ENCODE peak calls at places on chromosome 14, in eight cellular contexts. M is AG09319; G is stimulated activated CD4-positive, alpha-beta T cell treated with anti-CD3 and anti-CD28 coated beads, TNF-alpha, amount 100 ng/mL, for 24 hours; L is activated T-helper 1 cell treated with Interleukin-2 at 50 U/mL for 16 hours; B is adrenal gland; K is lower leg skin; Y is WTC11; I is prostate gland. R is an unnamed sample.

GRCh38 chr14:69685716-69686115 is 74.3 kb downstream of the SUSD6 start:
- DNase-seq in M (no peak), G (no peak), L (no peak), B (peak), K (peak), Y (no peak), I (peak), R (peak)

GRCh38 chr14:22846811-22847307 is 10.5 kb downstream of the MMP14 start:
- DNase-seq in M (no peak), G (no peak), L (no peak), B (no peak), K (peak), Y (no peak), I (no peak), R (no peak)

GRCh38 chr14:75310295-75311059 is 31.8 kb downstream of the FOS start:
- DNase-seq in M (peak), G (no peak), L (no peak), B (peak), K (peak), Y (peak), I (peak), R (peak)

GRCh38 chr14:104926619-104927431 is 2.1 kb downstream of the PLD4 start:
- DNase-seq in M (no peak), G (no peak), L (no peak), B (no peak), K (peak), Y (peak), I (no peak), R (no peak)

GRCh38 chr14:76939015-76939742 is 89.3 kb downstream of the IRF2BPL start:
- DNase-seq in M (no peak), G (no peak), L (no peak), B (no peak), K (no peak), Y (no peak), I (no peak), R (no peak)

GRCh38 chr14:24735984-24736630 is 102.1 kb upstream of the GZMB start:
- DNase-seq in M (no peak), G (no peak), L (no peak), B (no peak), K (no peak), Y (no peak), I (no peak), R (no peak)

GRCh38 chr14:98826618-98827017 is 445.4 kb downstream of the BCL11B start:
- DNase-seq in M (no peak), G (no peak), L (no peak), B (no peak), K (no peak), Y (no peak), I (no peak), R (no peak)

GRCh38 chr14:94110552-94111181 is at the start of gene IFI27:
- DNase-seq in M (peak), G (no peak), L (no peak), B (peak), K (peak), Y (no peak), I (no peak), R (peak)

GRCh38 chr14:95413289-95414215 is 93.8 kb upstream of the CLMN start:
- DNase-seq in M (no peak), G (no peak), L (no peak), B (no peak), K (no peak), Y (no peak), I (no peak), R (no peak)

GRCh38 chr14:90599339-90599738 is 202.5 kb downstream of the CALM1 start:
- DNase-seq in M (no peak), G (no peak), L (no peak), B (no peak), K (no peak), Y (no peak), I (no peak), R (no peak)

GRCh38 chr14:74574706-74575105 is 37.3 kb downstream of the LTBP2 start:
- DNase-seq in M (no peak), G (no peak), L (no peak), B (no peak), K (no peak), Y (no peak), I (no peak), R (no peak)

GRCh38 chr14:51622376-51622775 is 29.3 kb upstream of the FRMD6 start:
- DNase-seq in M (no peak), G (no peak), L (no peak), B (no peak), K (no peak), Y (no peak), I (no peak), R (no peak)

GRCh38 chr14:20630340-20631022 is 11.0 kb downstream of the OR6S1 start:
- DNase-seq in M (no peak), G (no peak), L (no peak), B (no peak), K (no peak), Y (peak), I (peak), R (no peak)

GRCh38 chr14:59301354-59301753 is 112.9 kb downstream of the DAAM1 start:
- DNase-seq in M (no peak), G (no peak), L (no peak), B (peak), K (no peak), Y (no peak), I (no peak), R (no peak)

GRCh38 chr14:75162631-75163030 is 13.8 kb downstream of the TMED10 start:
- DNase-seq in M (no peak), G (no peak), L (no peak), B (no peak), K (no peak), Y (no peak), I (no peak), R (no peak)

GRCh38 chr14:80215756-80216581 is 4.7 kb upstream of the DIO2 start:
- DNase-seq in M (no peak), G (no peak), L (no peak), B (no peak), K (no peak), Y (no peak), I (no peak), R (peak)

GRCh38 chr14:92657457-92658142 is 90.8 kb downstream of the LGMN start:
- DNase-seq in M (no peak), G (no peak), L (no peak), B (peak), K (peak), Y (no peak), I (no peak), R (no peak)

GRCh38 chr14:105014631-105015030 is 6.3 kb downstream of the CDCA4 start:
- DNase-seq in M (no peak), G (no peak), L (no peak), B (no peak), K (no peak), Y (no peak), I (no peak), R (no peak)

GRCh38 chr14:51441001-51441400 is 201.0 kb downstream of the TMX1 start:
- DNase-seq in M (no peak), G (no peak), L (no peak), B (no peak), K (no peak), Y (no peak), I (no peak), R (no peak)

GRCh38 chr14:23558363-23559009 is 2.4 kb downstream of the THTPA start:
- DNase-seq in M (no peak), G (no peak), L (no peak), B (no peak), K (no peak), Y (no peak), I (no peak), R (no peak)

GRCh38 chr14:61227893-61228591 is 53.1 kb downstream of the TMEM30B start:
- DNase-seq in M (no peak), G (no peak), L (no peak), B (no peak), K (no peak), Y (no peak), I (no peak), R (no peak)

GRCh38 chr14:63287661-63288483 is 30.9 kb downstream of the GPHB5 start:
- DNase-seq in M (no peak), G (no peak), L (no peak), B (no peak), K (no peak), Y (peak), I (no peak), R (no peak)

GRCh38 chr14:80695869-80696268 is 245.7 kb downstream of the CEP128 start:
- DNase-seq in M (no peak), G (no peak), L (no peak), B (no peak), K (no peak), Y (no peak), I (no peak), R (no peak)

GRCh38 chr14:64912256-64912655 is 2.0 kb upstream of the CHURC1 start:
- DNase-seq in M (no peak), G (no peak), L (no peak), B (no peak), K (no peak), Y (no peak), I (no peak), R (no peak)

R was measured in AG08396.